ENCODE peak calls at places on chromosomes 3 and 15, in eight cellular contexts. W is adipocyte; T is psoas muscle; M is naive thymus-derived CD4-positive, alpha-beta T cell; I is heart left ventricle; V is thoracic aorta; P is K562; H is endodermal cell. E is an unnamed sample. For H3K9me3 and H3K4me1, the result is how much of the 10 kb centered on the place peaks cover.

GRCh38 chr3:169627073-169627472 is 36.4 kb downstream of the MECOM start:
- DNase-seq in V (no peak), P (no peak), M (no peak), H (no peak), I (no peak), T (no peak), W (no peak), E (no peak)

GRCh38 chr3:50195501-50196252 is 4.3 kb downstream of the GNAT1 start:
- DNase-seq in T (no peak), M (no peak), I (no peak), W (no peak), P (no peak), H (no peak), V (no peak), E (no peak)

GRCh38 chr3:39284457-39284881 is 4.6 kb upstream of the CX3CR1 start:
- DNase-seq in V (no peak), H (peak), I (no peak), W (no peak), T (no peak), P (no peak), M (no peak), E (no peak)

GRCh38 chr3:55091381-55092225 is 163.7 kb upstream of the LRTM1 start:
- DNase-seq in M (no peak), V (no peak), W (peak), T (no peak), H (no peak), I (no peak), P (no peak), E (no peak)

GRCh38 chr3:114650808-114651207 is 357.0 kb downstream of the TIGIT start:
- DNase-seq in I (no peak), T (no peak), P (no peak), W (peak), M (no peak), V (no peak), H (no peak), E (no peak)

GRCh38 chr3:184361932-184362667 is 590 bp downstream of the POLR2H start:
- DNase-seq in I (peak), W (peak), T (peak), P (peak), M (peak), H (peak), V (no peak), E (peak)

GRCh38 chr15:92421980-92422379 is 28.3 kb downstream of the ST8SIA2 start:
- DNase-seq in P (no peak), V (no peak), I (no peak), W (peak), T (no peak), H (no peak), M (no peak), E (no peak)

GRCh38 chr15:62619105-62619504 is 423.4 kb upstream of the TPM1 start:
- DNase-seq in V (no peak), W (peak), M (no peak), T (no peak), H (no peak), P (no peak), I (no peak), E (no peak)

GRCh38 chr3:128498901-128499530 is 6.0 kb upstream of the GATA2 start:
- DNase-seq in V (no peak), H (peak), M (no peak), P (no peak), I (no peak), T (no peak), W (no peak), E (no peak)

GRCh38 chr15:39270976-39271375 is 309.9 kb upstream of the THBS1 start:
- DNase-seq in V (no peak), M (no peak), H (no peak), W (peak), P (no peak), I (no peak), T (no peak), E (no peak)

GRCh38 chr3:27720899-27721716 is 1.0 kb downstream of the EOMES start:
- DNase-seq in M (no peak), P (no peak), I (no peak), V (no peak), H (peak), T (no peak), W (no peak), E (no peak)

GRCh38 chr3:45113625-45114050 is 32.5 kb downstream of the CDCP1 start:
- DNase-seq in I (peak), M (no peak), V (no peak), T (no peak), W (no peak), P (no peak), H (no peak), E (no peak)

GRCh38 chr3:57110797-57111196 is 50.3 kb downstream of the SPATA12 start:
- DNase-seq in P (no peak), V (no peak), H (no peak), T (no peak), I (no peak), M (no peak), W (no peak), E (no peak)

GRCh38 chr3:114558271-114558670 is 264.4 kb downstream of the TIGIT start:
- DNase-seq in T (no peak), P (no peak), M (no peak), I (no peak), W (peak), H (no peak), V (no peak), E (no peak)

GRCh38 chr3:37536799-37537311 is 324.8 kb upstream of the CTDSPL start:
- DNase-seq in W (no peak), P (no peak), V (no peak), H (no peak), T (no peak), M (no peak), I (no peak), E (no peak)

DNA sequence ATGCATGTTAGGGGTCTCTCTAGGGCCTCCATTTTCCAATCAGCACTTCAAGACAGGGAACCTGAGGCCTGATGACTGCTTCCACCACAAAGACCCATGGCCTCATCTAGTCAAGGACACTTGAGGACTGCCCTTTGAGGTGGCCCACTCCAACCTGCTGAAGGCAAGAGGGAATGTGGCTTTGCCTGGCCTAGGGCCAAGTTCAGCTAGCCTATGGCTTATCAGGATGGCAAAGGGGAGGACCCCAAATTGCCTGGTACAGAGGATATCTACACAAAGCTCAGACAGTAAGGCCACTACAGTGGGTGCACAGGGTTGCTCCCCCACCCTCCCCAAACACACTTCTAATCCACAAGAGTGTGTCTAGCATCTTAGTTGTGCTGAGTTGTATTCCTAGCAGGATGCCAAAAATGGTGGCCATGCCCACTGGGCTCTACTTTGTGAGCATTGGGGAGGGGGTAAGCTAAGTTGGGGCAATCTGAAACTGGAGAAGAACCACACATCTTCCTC is 10.0 kb upstream of the GRAMD2A start:
- DNase-seq in M (no peak), V (no peak), W (no peak), H (no peak), I (no peak), T (no peak), P (no peak), E (no peak)
- H3K9me3 ChIP-seq in M (under half), V (under half), W (under half), H (under half), I (under half), T (under half), P (under half), E (under half)

GRCh38 chr3:20041197-20041780 is 1.0 kb downstream of the KAT2B start:
- DNase-seq in W (peak), H (peak), I (peak), M (peak), T (peak), V (peak), P (peak), E (peak)
- H3K4me1 ChIP-seq in W (under half), H (under half), I (under half), M (under half), T (under half), V (under half), P (under half), E (half or more)

DNA sequence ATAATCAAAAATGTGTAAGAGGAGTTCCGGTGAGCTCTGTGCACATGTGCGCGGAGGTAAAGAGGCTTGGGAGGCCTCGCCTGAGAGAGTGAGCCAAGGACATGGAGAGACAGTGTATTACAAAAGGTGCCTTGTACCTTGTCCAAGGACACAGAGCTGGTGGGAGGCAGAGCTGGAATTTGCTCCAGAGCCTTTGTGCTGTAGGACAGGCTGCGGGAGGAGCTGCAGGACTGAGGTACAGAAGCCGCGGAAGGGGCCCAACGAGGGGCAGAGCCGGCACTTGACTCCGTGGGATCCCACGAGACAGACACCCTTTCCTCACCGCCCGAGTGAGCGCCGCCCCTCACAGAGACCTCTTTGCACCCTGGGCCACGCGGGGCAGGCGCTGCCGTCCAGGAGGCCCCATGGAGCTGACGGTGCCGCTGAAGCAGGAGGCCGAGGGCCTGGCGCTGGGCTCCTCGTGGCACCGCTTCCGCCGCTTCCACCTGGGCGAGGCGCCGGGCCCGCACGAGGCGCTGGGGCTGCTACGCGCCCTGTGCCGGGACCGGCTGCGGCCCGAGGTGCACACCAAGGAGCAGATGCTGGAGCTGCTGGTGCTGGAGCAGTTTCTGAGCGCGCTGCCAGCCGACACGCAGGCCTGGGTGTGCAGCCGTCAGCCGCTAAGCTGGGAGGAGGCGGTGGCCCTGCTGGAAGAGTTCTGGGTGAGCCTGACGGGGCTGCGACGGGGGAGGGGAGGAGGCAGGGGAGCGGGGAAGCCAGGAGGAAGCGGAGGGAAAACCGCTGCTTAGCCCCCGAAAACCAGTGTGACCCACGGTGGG is 68.7 kb downstream of the SLTM start:
- DNase-seq in P (no peak), I (peak), T (peak), M (no peak), W (no peak), H (peak), V (no peak), E (no peak)
- H3K4me3 ChIP-seq in P (no peak), I (peak), T (peak), M (no peak), W (peak), H (no peak), V (peak), E (no peak)

GRCh38 chr15:91061997-91062396 is 38.1 kb upstream of the SV2B start:
- DNase-seq in P (no peak), V (no peak), I (no peak), T (no peak), H (no peak), W (no peak), M (no peak), E (no peak)
- H3K9me3 ChIP-seq in P (under half), V (under half), I (under half), T (under half), H (under half), W (under half), M (under half), E (under half)

DNA sequence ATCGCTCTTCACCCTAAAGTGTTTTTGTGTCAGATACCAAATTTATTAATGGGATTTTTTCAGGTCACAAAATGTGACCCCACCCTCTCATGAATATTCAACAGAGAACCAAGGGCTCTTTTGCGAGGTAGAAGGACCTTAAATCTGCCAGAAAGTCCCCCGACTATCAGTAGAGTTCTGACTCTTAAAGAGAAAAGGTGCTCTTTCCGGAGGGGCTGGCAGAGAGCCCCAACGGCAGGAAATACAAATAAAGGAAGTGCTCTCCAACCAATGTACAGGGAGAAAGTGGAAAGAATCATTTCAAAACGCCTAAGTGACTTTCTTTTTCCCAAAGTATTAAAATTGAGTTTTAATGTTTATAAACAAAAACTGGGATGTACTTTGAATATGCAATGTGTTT is 517.2 kb downstream of the FOXP1 start:
- DNase-seq in M (peak), H (no peak), V (no peak), T (no peak), I (peak), W (no peak), P (peak), E (peak)
- H3K4me1 ChIP-seq in M (half or more), H (under half), V (half or more), T (under half), I (half or more), W (under half), P (under half), E (half or more)

GRCh38 chr15:63971427-63971805 is 74.9 kb downstream of the DAPK2 start:
- DNase-seq in I (no peak), V (no peak), W (no peak), T (no peak), P (peak), H (peak), M (no peak), E (peak)
- H3K4me3 ChIP-seq in I (no peak), V (no peak), W (no peak), T (no peak), P (no peak), H (peak), M (no peak), E (peak)